ENCODE peak calls at places on chromosomes 11 and 22, in six cellular contexts. I is K562, S is GM12891, W is H1, C is GM12878, B is HepG2. Y is an unnamed sample.

GRCh38 chr11:33437529-33437928 is 180.3 kb downstream of the HIPK3 start:
- DNase-seq in I (no peak), S (no peak), W (no peak), C (no peak), B (peak; percentile 47), Y (no peak)

GRCh38 chr22:19056951-19057401 is 65.2 kb downstream of the DGCR2 start:
- DNase-seq in I (no peak), S (no peak), W (no peak), C (no peak), B (no peak), Y (no peak)

GRCh38 chr22:47163876-47164513 is 401.5 kb downstream of the TBC1D22A start:
- DNase-seq in I (no peak), S (no peak), W (no peak), C (no peak), B (no peak), Y (no peak)

GRCh38 chr22:44396727-44397722 is 84.3 kb upstream of the SHISAL1 start:
- DNase-seq in I (no peak), S (no peak), W (peak; percentile 35), C (no peak), B (no peak), Y (peak; percentile 3)

GRCh38 chr22:45604239-45604711 is 67.4 kb upstream of the ATXN10 start:
- DNase-seq in I (no peak), S (no peak), W (no peak), C (no peak), B (no peak), Y (no peak)

GRCh38 chr11:87141980-87142514 is 104.3 kb downstream of the TMEM135 start:
- DNase-seq in I (no peak), S (no peak), W (no peak), C (no peak), B (no peak), Y (no peak)

GRCh38 chr11:108368134-108368533 is 99.2 kb downstream of the C11orf65 start:
- DNase-seq in I (no peak), S (no peak), W (no peak), C (no peak), B (no peak), Y (no peak)

GRCh38 chr22:40009953-40010751 is 15.4 kb downstream of the FAM83F start:
- DNase-seq in I (no peak), S (no peak), W (no peak), C (no peak), B (no peak), Y (no peak)

GRCh38 chr11:132992838-132993680 is 539.2 kb downstream of the OPCML start:
- DNase-seq in I (no peak), S (no peak), W (no peak), C (no peak), B (no peak), Y (no peak)

GRCh38 chr22:19723990-19724827 is 870 bp downstream of the GP1BB start:
- DNase-seq in I (peak; percentile 95), S (peak; percentile 72), W (peak; percentile 79), C (no peak), B (peak; percentile 44), Y (no peak)

GRCh38 chr22:46737105-46737975 is 712 bp downstream of the CERK start:
- DNase-seq in I (peak; percentile 70), S (peak; percentile 70), W (peak; percentile 66), C (no peak), B (no peak), Y (peak; percentile 63)

GRCh38 chr11:122505304-122506006 is 150.1 kb upstream of the UBASH3B start:
- DNase-seq in I (peak; percentile 57), S (peak; percentile 38), W (peak; percentile 86), C (peak; percentile 7), B (peak; percentile 42), Y (peak; percentile 22)

GRCh38 chr11:69076129-69076791 is 27.5 kb downstream of the TPCN2 start:
- DNase-seq in I (no peak), S (no peak), W (no peak), C (no peak), B (no peak), Y (no peak)

GRCh38 chr11:96098511-96099241 is 174.8 kb upstream of the MTMR2 start:
- DNase-seq in I (no peak), S (no peak), W (no peak), C (no peak), B (peak; percentile 95), Y (no peak)

GRCh38 chr11:120273432-120273831 is 33.5 kb downstream of the POU2F3 start:
- DNase-seq in I (no peak), S (no peak), W (no peak), C (no peak), B (no peak), Y (no peak)

GRCh38 chr11:103729653-103730052 is 306.8 kb upstream of the DDI1 start:
- DNase-seq in I (no peak), S (no peak), W (no peak), C (no peak), B (no peak), Y (no peak)
- TF ChIP-seq TAF1 in I (no peak), S (no peak), W (no peak), C (no peak), B (no peak), Y (no peak)

GRCh38 chr22:31630331-31631329 is 31.4 kb downstream of the PISD start:
- DNase-seq in I (peak; percentile 89), S (peak; percentile 90), W (peak; percentile 88), C (no peak), B (peak; percentile 75), Y (peak; percentile 93)
- TF ChIP-seq POLR2A in I (peak; percentile 74), S (no peak), W (no peak), C (peak; percentile 58), B (peak; percentile 56), Y (peak; percentile 64)

GRCh38 chr11:19962053-19962794 is 198.1 kb downstream of the DBX1 start:
- DNase-seq in I (no peak), S (no peak), W (no peak), C (no peak), B (no peak), Y (no peak)

GRCh38 chr11:19963697-19964340 is 196.5 kb downstream of the DBX1 start:
- DNase-seq in I (no peak), S (no peak), W (no peak), C (no peak), B (no peak), Y (no peak)

GRCh38 chr11:19961225-19961624 is 199.1 kb downstream of the DBX1 start:
- DNase-seq in I (no peak), S (no peak), W (no peak), C (no peak), B (no peak), Y (no peak)

GRCh38 chr11:19959697-19960096 is 200.6 kb downstream of the DBX1 start:
- DNase-seq in I (no peak), S (no peak), W (no peak), C (no peak), B (no peak), Y (no peak)

GRCh38 chr11:19962795-19963163 is 197.5 kb downstream of the DBX1 start:
- DNase-seq in I (no peak), S (no peak), W (no peak), C (no peak), B (no peak), Y (no peak)
- TF ChIP-seq POLR2AphosphoS5 in I (no peak), S (no peak), W (no peak), C (no peak), B (no peak), Y (no peak)

GRCh38 chr11:35953081-35953480 is 9.2 kb downstream of the LDLRAD3 start:
- DNase-seq in I (no peak), S (no peak), W (no peak), C (no peak), B (no peak), Y (no peak)
- TF ChIP-seq TAF1 in I (no peak), S (no peak), W (no peak), C (no peak), B (no peak), Y (no peak)

GRCh38 chr11:24312464-24313238 is 184.2 kb upstream of the LUZP2 start:
- DNase-seq in I (no peak), S (no peak), W (no peak), C (no peak), B (no peak), Y (no peak)
- TF ChIP-seq POLR2A in I (no peak), S (no peak), W (no peak), C (no peak), B (no peak), Y (no peak)

DNA sequence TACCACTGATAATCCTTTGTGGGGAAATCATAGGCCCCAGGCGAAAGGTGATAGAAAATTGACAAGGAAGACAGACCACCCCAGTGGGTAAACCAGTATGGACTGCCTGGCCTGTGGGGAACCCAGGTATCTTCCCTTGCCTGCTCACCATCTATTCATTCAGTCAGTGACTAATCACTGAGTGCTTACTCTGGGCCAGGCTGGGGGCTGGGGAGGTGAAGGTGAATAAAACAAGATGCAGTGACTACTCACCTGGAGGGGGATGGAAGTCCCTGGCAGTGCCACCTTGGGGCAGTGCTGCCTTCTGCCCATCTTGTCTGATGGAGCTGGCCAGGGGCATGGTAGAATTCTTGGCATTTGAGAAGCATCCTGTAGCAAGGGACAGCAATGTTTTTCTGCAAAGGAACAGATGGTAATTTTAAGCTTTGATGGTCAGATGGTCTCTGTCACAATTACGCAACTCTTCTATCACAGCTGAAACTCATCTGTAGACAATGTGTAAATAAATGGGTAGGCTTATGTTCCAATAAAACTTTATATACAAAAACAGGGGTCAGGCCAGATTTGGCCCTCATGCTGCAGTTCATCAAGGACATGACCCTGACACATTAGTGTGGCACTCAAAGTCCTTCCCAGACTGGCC is 4.6 kb downstream of the ISX start:
- DNase-seq in I (no peak), S (no peak), W (no peak), C (no peak), B (no peak), Y (no peak)
- TF ChIP-seq POLR2AphosphoS5 in I (no peak), S (no peak), W (no peak), C (no peak), B (no peak), Y (no peak)

Y was measured in GM12892.